ENCODE peak calls at places on chromosomes 12 and 14, in ten cellular contexts. N, Z, I, W, H, E, X, A, U and C are unnamed samples.
A peak's percentile ranks its signal among the peaks of the same experiment; 100 is the strongest.

GRCh38 chr14:96176811-96177211 is 27.8 kb upstream of the BDKRB2 start:
- DNase-seq in N (peak; percentile 22), U (no peak), I (peak; percentile 60), Z (no peak), A (peak; percentile 66), W (no peak), H (peak; percentile 74), E (no peak), X (no peak), C (no peak)

GRCh38 chr14:94638330-94638729 is 26.1 kb downstream of the SERPINA3 start:
- DNase-seq in N (no peak), W (no peak), X (no peak), E (no peak), I (no peak), A (no peak), Z (no peak), U (no peak), H (no peak), C (no peak)

GRCh38 chr12:39467432-39467870 is 24.5 kb upstream of the KIF21A start:
- DNase-seq in I (no peak), N (no peak), E (no peak), H (no peak), U (no peak), Z (no peak), W (no peak), X (no peak), A (no peak), C (no peak)

GRCh38 chr12:89770391-89770790 is 61.8 kb upstream of the ATP2B1 start:
- DNase-seq in E (no peak), A (no peak), W (no peak), N (peak; percentile 44), I (no peak), H (peak; percentile 76), Z (no peak), U (no peak), X (no peak), C (no peak)

GRCh38 chr12:102095677-102096263 is 24.1 kb downstream of the NUP37 start:
- DNase-seq in Z (no peak), A (no peak), U (no peak), N (peak; percentile 16), I (no peak), W (peak; percentile 37), H (peak; percentile 50), E (no peak), X (no peak), C (peak; percentile 16)

GRCh38 chr12:104669057-104669770 is 212.5 kb downstream of the CHST11 start:
- DNase-seq in H (no peak), A (peak; percentile 67), E (peak; percentile 27), Z (no peak), X (no peak), W (peak; percentile 79), N (no peak), U (peak; percentile 33), I (peak; percentile 82), C (no peak)

GRCh38 chr12:4355843-4356327 is 23.6 kb downstream of the FGF23 start:
- DNase-seq in X (no peak), A (no peak), Z (peak; percentile 70), U (peak; percentile 36), E (no peak), N (no peak), H (peak; percentile 9), W (peak; percentile 28), I (no peak), C (no peak)

GRCh38 chr14:27040552-27040951 is 442.7 kb upstream of the NOVA1 start:
- DNase-seq in H (no peak), E (no peak), A (no peak), W (no peak), N (no peak), I (no peak), X (no peak), Z (no peak), U (peak; percentile 8), C (no peak)

GRCh38 chr12:82436354-82436753 is 78.0 kb downstream of the METTL25 start:
- DNase-seq in H (no peak), W (no peak), Z (no peak), N (no peak), I (no peak), U (no peak), A (no peak), X (no peak), E (no peak), C (no peak)

GRCh38 chr12:6074394-6074793 is 50.1 kb downstream of the VWF start:
- DNase-seq in X (no peak), E (no peak), H (no peak), I (no peak), U (no peak), N (no peak), Z (no peak), W (no peak), A (no peak), C (no peak)

GRCh38 chr12:97764700-97765099 is 302.1 kb downstream of the RMST start:
- DNase-seq in H (no peak), U (no peak), W (no peak), E (no peak), N (no peak), Z (no peak), X (no peak), I (no peak), A (no peak), C (no peak)

GRCh38 chr12:131676544-131676943 is 34.3 kb upstream of the SFSWAP start:
- DNase-seq in N (no peak), U (no peak), E (no peak), H (no peak), X (no peak), A (no peak), I (no peak), W (no peak), Z (no peak), C (no peak)

GRCh38 chr12:51997156-51997555 is 9.6 kb upstream of the TAMALIN start:
- DNase-seq in H (no peak), I (no peak), N (no peak), U (no peak), X (no peak), E (no peak), W (no peak), Z (no peak), A (no peak), C (no peak)